ENCODE peak calls at places on chromosomes 7 and 10, in seven cellular contexts. S, H, K, P, O, Q and B are unnamed samples.

GRCh38 chr10:69527961-69528360 is 45.3 kb downstream of the NEUROG3 start:
- DNase-seq in H (no peak), K (no peak), Q (no peak), S (no peak), P (no peak), O (no peak), B (no peak)

GRCh38 chr10:48455392-48456151 is 149.1 kb downstream of the MAPK8 start:
- DNase-seq in Q (no peak), H (no peak), K (peak; percentile 54), S (peak; percentile 39), P (no peak), O (no peak), B (peak; percentile 21)

GRCh38 chr7:1016577-1017531 is 27.5 kb upstream of the GPR146 start:
- DNase-seq in K (no peak), H (no peak), P (no peak), S (no peak), Q (no peak), O (no peak), B (no peak)

GRCh38 chr10:47423476-47423875 is 39.4 kb upstream of the ZNF488 start:
- DNase-seq in Q (no peak), H (no peak), P (no peak), S (no peak), O (no peak), K (no peak), B (no peak)

GRCh38 chr7:40341836-40342235 is 207.0 kb downstream of the SUGCT start:
- DNase-seq in S (no peak), P (no peak), H (no peak), O (no peak), K (no peak), Q (no peak), B (no peak)

GRCh38 chr10:525565-526315 is 163.7 kb downstream of the DIP2C start:
- DNase-seq in P (no peak), O (no peak), S (no peak), K (peak; percentile 58), Q (no peak), H (no peak), B (no peak)

GRCh38 chr7:148633761-148634160 is 43.2 kb downstream of the C7orf33 start:
- DNase-seq in O (no peak), H (no peak), P (no peak), S (no peak), Q (no peak), K (no peak), B (no peak)

GRCh38 chr7:79553811-79554555 is 100.5 kb upstream of the MAGI2 start:
- DNase-seq in P (no peak), O (no peak), Q (no peak), H (no peak), S (no peak), K (no peak), B (no peak)

GRCh38 chr7:39527951-39528350 is 38.3 kb upstream of the YAE1 start:
- DNase-seq in S (no peak), O (no peak), P (no peak), K (no peak), H (no peak), Q (no peak), B (no peak)

GRCh38 chr10:11822809-11823121 is 391 bp upstream of the PROSER2 start:
- DNase-seq in S (no peak), H (no peak), Q (no peak), P (no peak), O (no peak), K (no peak), B (no peak)

GRCh38 chr10:11823989-11824346 is 812 bp downstream of the PROSER2 start:
- DNase-seq in O (no peak), Q (no peak), H (no peak), S (no peak), K (no peak), P (no peak), B (no peak)

GRCh38 chr10:11824376-11824775 is 1.2 kb downstream of the PROSER2 start:
- DNase-seq in K (no peak), H (no peak), S (no peak), O (no peak), Q (no peak), P (no peak), B (no peak)

GRCh38 chr10:11822031-11822756 is 962 bp upstream of the PROSER2 start:
- DNase-seq in H (no peak), O (no peak), Q (no peak), P (no peak), S (no peak), K (no peak), B (no peak)

DNA sequence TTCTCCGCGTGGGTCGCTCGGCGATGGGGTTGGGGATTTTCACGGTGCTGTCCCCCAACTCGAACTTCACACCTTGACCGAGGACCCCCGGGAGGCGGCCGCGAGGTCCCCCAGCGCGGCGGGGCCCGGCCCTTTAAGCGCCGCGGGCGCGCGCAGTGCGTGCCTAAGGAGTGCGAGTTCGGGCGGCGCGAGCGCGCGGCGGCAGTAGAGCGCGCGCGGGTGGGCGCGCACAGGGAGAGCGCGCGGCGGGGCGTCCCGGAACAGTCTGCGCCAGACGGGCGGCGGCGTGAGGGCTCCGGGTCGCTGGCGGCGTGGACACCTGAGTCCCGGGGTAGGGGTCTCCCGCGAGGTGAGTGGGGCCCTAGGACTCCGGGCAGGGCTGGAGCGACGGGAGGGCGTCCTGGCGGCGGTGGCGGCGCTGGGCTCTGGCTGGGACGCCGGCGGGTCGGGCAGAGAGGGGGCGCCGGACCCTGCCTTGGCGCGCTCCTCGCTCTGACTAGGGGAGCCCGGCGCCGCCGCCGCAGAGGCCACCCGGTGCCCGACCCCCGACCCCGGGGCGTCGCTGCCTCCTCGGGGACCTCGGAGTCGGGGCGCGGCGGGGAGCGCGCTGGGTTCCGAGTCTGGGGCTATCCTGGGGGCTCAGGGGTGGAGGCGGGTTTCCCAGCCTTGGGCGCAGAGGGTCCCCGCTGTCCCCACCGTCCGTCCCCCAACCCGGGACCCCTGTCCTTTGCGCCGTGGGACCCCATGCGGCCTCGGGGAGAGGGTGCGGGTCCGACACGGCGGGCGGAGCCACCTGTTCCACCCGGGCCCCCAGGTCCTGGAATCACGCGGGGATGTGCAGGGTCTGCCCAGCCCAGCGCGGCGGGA is at the start of gene PROSER2:
- DNase-seq in O (peak; percentile 82), Q (no peak), K (no peak), P (peak; percentile 65), S (peak; percentile 64), H (no peak), B (peak; percentile 72)
- TF ChIP-seq POLR2AphosphoS5 in O (no peak), Q (peak; percentile 40), K (no peak), P (peak; percentile 81), S (no peak), H (no peak), B (peak; percentile 86)

GRCh38 chr7:130877676-130878305 is 143.8 kb upstream of the KLF14 start:
- DNase-seq in K (no peak), H (no peak), S (no peak), P (no peak), O (no peak), Q (no peak), B (no peak)

GRCh38 chr7:130880668-130881067 is 146.7 kb upstream of the KLF14 start:
- DNase-seq in K (no peak), P (no peak), S (no peak), O (no peak), H (no peak), Q (no peak), B (no peak)

GRCh38 chr7:130877236-130877635 is 143.2 kb upstream of the KLF14 start:
- DNase-seq in P (no peak), H (no peak), S (no peak), K (no peak), Q (no peak), O (no peak), B (no peak)

GRCh38 chr7:130878785-130879184 is 144.8 kb upstream of the KLF14 start:
- DNase-seq in S (no peak), H (no peak), O (no peak), Q (no peak), P (no peak), K (no peak), B (no peak)

GRCh38 chr7:130879191-130879590 is 145.2 kb upstream of the KLF14 start:
- DNase-seq in Q (no peak), P (no peak), K (no peak), O (no peak), H (no peak), S (no peak), B (no peak)
- TF ChIP-seq EP300 in Q (no peak), P (no peak), K (no peak), O (no peak), H (no peak), S (no peak), B (no peak)

DNA sequence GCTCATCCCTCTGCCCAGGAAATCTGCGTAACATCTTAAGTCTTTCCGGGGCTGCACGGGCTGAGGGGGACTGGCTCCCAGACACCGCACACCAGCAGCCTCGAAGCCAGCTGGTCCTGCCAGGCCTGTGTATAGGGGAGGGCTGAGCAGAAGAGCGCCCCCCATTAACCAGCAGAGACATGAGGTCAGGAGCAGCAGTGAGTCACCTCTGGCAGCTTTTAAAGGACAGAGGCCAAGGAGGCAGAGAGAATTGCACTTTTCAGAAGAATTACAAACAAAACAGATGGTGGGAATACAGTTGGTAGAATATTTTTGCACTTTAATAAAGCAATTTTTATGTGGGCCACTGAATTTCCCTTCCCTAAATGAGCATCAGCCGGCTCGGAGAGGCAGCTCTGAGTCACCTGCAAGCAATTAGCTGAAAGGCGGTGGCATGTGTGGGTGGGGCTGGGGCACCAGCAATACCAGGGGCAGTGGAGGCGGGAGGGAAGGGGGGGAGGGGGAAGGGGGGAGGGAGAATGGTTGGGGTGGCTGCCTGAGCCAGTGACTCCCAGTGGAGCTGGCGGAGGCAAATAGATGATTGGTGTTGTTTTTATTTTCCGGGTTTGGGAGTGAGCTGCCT is 39.1 kb downstream of the GOLGA7B start:
- DNase-seq in Q (peak; percentile 36), S (no peak), P (peak; percentile 19), H (no peak), O (peak; percentile 88), K (no peak), B (peak; percentile 67)
- TF ChIP-seq CTCF in Q (peak; percentile 3), S (no peak), P (no peak), H (no peak), O (peak; percentile 41), K (no peak), B (no peak)

DNA sequence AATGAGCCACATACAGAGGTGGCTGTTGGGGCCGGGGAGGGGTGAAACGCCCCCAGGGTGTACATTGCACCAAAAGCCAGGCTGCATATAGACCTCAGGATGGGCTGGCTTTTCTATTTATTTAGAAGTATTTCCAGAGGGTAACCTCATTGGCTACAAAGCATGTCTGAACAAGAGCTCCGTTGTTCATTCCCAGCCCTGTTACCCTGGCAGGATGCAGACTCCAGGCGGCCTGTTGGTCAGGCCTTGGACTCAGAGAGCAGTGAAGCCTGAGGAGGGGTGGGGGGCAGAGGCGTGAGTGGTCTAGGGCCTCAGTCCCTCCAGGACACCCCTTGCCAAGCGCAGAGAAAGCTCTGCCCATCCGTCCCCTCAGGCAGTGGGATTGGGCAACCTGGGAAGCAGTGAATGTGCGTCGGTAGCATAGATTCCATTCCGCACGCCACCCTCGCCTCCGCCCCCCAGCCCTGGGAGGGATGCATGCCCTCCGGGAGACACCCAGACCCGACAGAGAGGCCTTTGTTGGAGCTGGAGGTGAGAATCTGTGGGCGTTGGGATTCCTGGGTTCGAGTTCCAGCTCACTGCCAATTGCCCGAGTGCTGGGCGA is 41.9 kb downstream of the TCF7L2 start:
- DNase-seq in S (no peak), K (no peak), Q (no peak), P (no peak), O (no peak), H (no peak), B (no peak)
- TF ChIP-seq POLR2AphosphoS5 in S (no peak), K (no peak), Q (no peak), P (no peak), O (no peak), H (no peak), B (no peak)

DNA sequence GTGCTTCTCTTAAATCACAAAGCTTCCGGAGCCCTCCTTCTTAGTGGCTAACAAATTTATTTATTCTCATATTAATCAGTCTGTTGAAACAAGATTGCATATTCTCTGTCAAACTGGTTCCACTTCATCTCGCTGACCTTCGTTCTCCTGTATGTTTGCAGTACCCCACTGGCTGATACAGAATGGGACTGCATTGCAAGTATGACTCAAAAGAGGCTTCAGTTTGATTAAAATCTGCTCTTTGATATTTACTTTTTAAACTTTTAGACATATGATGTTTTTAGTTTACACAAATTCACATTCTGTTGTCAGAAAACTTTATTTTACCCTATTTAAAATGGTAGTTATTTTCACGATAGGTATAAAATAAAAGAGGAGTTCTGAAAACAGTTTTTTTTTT is 14.3 kb upstream of the ARHGAP12 start:
- DNase-seq in H (no peak), P (no peak), O (no peak), Q (no peak), K (no peak), S (no peak), B (peak; percentile 50)
- TF ChIP-seq EP300 in H (no peak), P (no peak), O (no peak), Q (no peak), K (no peak), S (no peak), B (no peak)